ENCODE peak calls at places on chromosomes 1 and 21, in seven cellular contexts. I, X, Y, B, E, R and V are unnamed samples.

GRCh38 chr1:52191395-52191965 is 49.6 kb downstream of the ZFYVE9 start:
- DNase-seq in I (no peak), Y (no peak), X (no peak), E (no peak), R (no peak), B (no peak), V (no peak)

GRCh38 chr21:37737497-37737896 is 178.8 kb downstream of the KCNJ6 start:
- DNase-seq in R (no peak), B (no peak), Y (no peak), I (no peak), X (no peak), E (no peak), V (no peak)

GRCh38 chr1:27372808-27373690 is 1.6 kb downstream of the FCN3 start:
- DNase-seq in R (no peak), E (no peak), Y (no peak), I (no peak), B (no peak), X (no peak), V (no peak)

GRCh38 chr1:51420867-51421627 is 90.7 kb upstream of the TTC39A start:
- DNase-seq in B (no peak), E (no peak), R (no peak), I (no peak), X (no peak), Y (no peak), V (no peak)

GRCh38 chr21:38914531-38915385 is 109.0 kb downstream of the ETS2 start:
- DNase-seq in I (peak), Y (no peak), B (no peak), R (no peak), E (no peak), X (no peak), V (peak)

GRCh38 chr21:39144191-39144590 is 39.1 kb downstream of the PSMG1 start:
- DNase-seq in Y (no peak), R (no peak), E (no peak), X (no peak), B (no peak), I (no peak), V (no peak)

GRCh38 chr1:223487514-223488259 is 94.5 kb downstream of the CCDC185 start:
- DNase-seq in Y (no peak), X (no peak), R (no peak), I (no peak), E (no peak), B (no peak), V (no peak)

GRCh38 chr21:14677023-14677422 is 130.9 kb upstream of the SAMSN1 start:
- DNase-seq in R (no peak), Y (no peak), I (no peak), B (no peak), E (no peak), X (no peak), V (no peak)

GRCh38 chr1:89487972-89488371 is 36.7 kb upstream of the LRRC8B start:
- DNase-seq in R (no peak), B (no peak), E (no peak), I (no peak), X (no peak), Y (no peak), V (no peak)

GRCh38 chr1:114341886-114342285 is 169.1 kb downstream of the TRIM33 start:
- DNase-seq in Y (no peak), E (no peak), I (no peak), R (no peak), B (no peak), X (no peak), V (no peak)

GRCh38 chr1:35708952-35709351 is 9.7 kb downstream of the C1orf216 start:
- DNase-seq in X (no peak), B (no peak), E (no peak), Y (no peak), I (no peak), R (no peak), V (no peak)

GRCh38 chr1:169928438-169929209 is 34.9 kb upstream of the SCYL3 start:
- DNase-seq in X (no peak), R (peak), E (no peak), B (peak), Y (peak), I (peak), V (no peak)

GRCh38 chr1:147821883-147822282 is 61.5 kb upstream of the GJA5 start:
- DNase-seq in I (no peak), Y (peak), B (peak), R (no peak), E (no peak), X (no peak), V (peak)

GRCh38 chr1:23801338-23801748 is 789 bp upstream of the GALE start:
- DNase-seq in I (no peak), R (no peak), E (no peak), B (no peak), X (no peak), Y (no peak), V (no peak)

GRCh38 chr1:100881687-100882086 is 13.0 kb downstream of the EXTL2 start:
- DNase-seq in I (no peak), Y (no peak), X (no peak), R (no peak), E (no peak), B (no peak), V (no peak)

GRCh38 chr1:167161242-167161641 is 59.4 kb upstream of the POU2F1 start:
- DNase-seq in B (no peak), R (no peak), I (no peak), X (no peak), Y (no peak), E (no peak), V (no peak)

GRCh38 chr1:64948905-64949833 is 17.2 kb downstream of the JAK1 start:
- DNase-seq in E (no peak), B (no peak), I (no peak), Y (no peak), X (peak), R (no peak), V (no peak)

GRCh38 chr1:22457356-22457755 is 5.7 kb downstream of the ZBTB40 start:
- DNase-seq in E (no peak), X (no peak), B (no peak), I (no peak), Y (no peak), R (no peak), V (no peak)

GRCh38 chr1:169958987-169959386 is 65.3 kb upstream of the SCYL3 start:
- DNase-seq in E (no peak), R (no peak), B (no peak), Y (no peak), I (no peak), X (no peak), V (no peak)

GRCh38 chr1:235073331-235073967 is 55.2 kb downstream of the TOMM20 start:
- DNase-seq in B (no peak), R (no peak), X (no peak), I (no peak), E (no peak), Y (no peak), V (peak)

GRCh38 chr21:28336299-28336698 is 656.4 kb downstream of the LTN1 start:
- DNase-seq in I (no peak), R (no peak), E (no peak), Y (peak), B (peak), X (no peak), V (no peak)

GRCh38 chr1:46342084-46342656 is 1.6 kb downstream of the NSUN4 start:
- DNase-seq in E (no peak), R (no peak), X (no peak), B (no peak), Y (no peak), I (no peak), V (no peak)

GRCh38 chr1:204530932-204531331 is 14.7 kb downstream of the MDM4 start:
- DNase-seq in E (no peak), B (no peak), I (no peak), X (no peak), Y (no peak), R (no peak), V (no peak)

GRCh38 chr1:204728456-204728855 is 42.9 kb upstream of the LRRN2 start:
- DNase-seq in R (no peak), E (no peak), Y (no peak), I (no peak), B (no peak), X (no peak), V (no peak)

GRCh38 chr1:211378844-211379243 is 52.2 kb downstream of the TRAF5 start:
- DNase-seq in E (no peak), R (no peak), X (no peak), Y (peak), B (no peak), I (no peak), V (no peak)

GRCh38 chr21:41678944-41679343 is 87.9 kb downstream of the RIPK4 start:
- DNase-seq in E (peak), X (no peak), I (peak), R (peak), Y (peak), B (peak), V (peak)

GRCh38 chr1:194629011-194629410 is 1442.6 kb upstream of the B3GALT2 start:
- DNase-seq in B (no peak), R (no peak), E (no peak), Y (no peak), I (no peak), X (no peak), V (no peak)

GRCh38 chr1:231069333-231069732 is 29.3 kb upstream of the FAM89A start:
- DNase-seq in Y (no peak), I (no peak), E (no peak), R (no peak), X (no peak), B (no peak), V (no peak)

GRCh38 chr21:31235671-31236450 is 108.2 kb downstream of the TIAM1 start:
- DNase-seq in Y (no peak), B (peak), I (no peak), X (no peak), R (no peak), E (no peak), V (no peak)

GRCh38 chr1:46512792-46513190 is 23.2 kb downstream of the DMBX1 start:
- DNase-seq in Y (no peak), R (no peak), X (no peak), B (no peak), E (no peak), I (no peak), V (no peak)

GRCh38 chr1:212984522-212985291 is 31.0 kb downstream of the ANGEL2 start:
- DNase-seq in B (no peak), Y (no peak), E (no peak), X (no peak), R (no peak), I (no peak), V (no peak)

GRCh38 chr1:158931055-158931737 is at the start of gene PYHIN1:
- DNase-seq in I (no peak), E (no peak), R (no peak), B (peak), Y (no peak), X (no peak), V (no peak)

GRCh38 chr1:53049574-53049967 is 12.4 kb upstream of the PODN start:
- DNase-seq in I (no peak), B (no peak), E (no peak), Y (no peak), R (no peak), X (no peak), V (no peak)

GRCh38 chr1:26541816-26542711 is 12.5 kb downstream of the RPS6KA1 start:
- DNase-seq in X (peak), Y (no peak), R (no peak), I (peak), B (no peak), E (peak), V (peak)

GRCh38 chr1:161885013-161885412 is 118.9 kb downstream of the ATF6 start:
- DNase-seq in B (no peak), R (no peak), Y (peak), E (no peak), I (no peak), X (no peak), V (no peak)

GRCh38 chr1:94798054-94798453 is 22.1 kb upstream of the SLC44A3 start:
- DNase-seq in X (no peak), B (no peak), Y (no peak), R (peak), E (no peak), I (no peak), V (no peak)

GRCh38 chr1:22257286-22258275 is 114.7 kb upstream of the WNT4 start:
- DNase-seq in I (peak), X (no peak), B (no peak), R (no peak), E (no peak), Y (no peak), V (no peak)